ENCODE peak calls at places on chromosomes 13 and 19, in five cellular contexts. One of them, this sample, is unnamed. For H3K4me1 and H3K9me3, the result is how much of the 10 kb centered on the place peaks cover.

GRCh38 chr13:83215627-83216026 is 666.6 kb downstream of the SLITRK1 start:
- DNase-seq in uterus: no peak
- DNase-seq in psoas muscle: no peak
- DNase-seq in CD8-positive, alpha-beta memory T cell: no peak
- DNase-seq in CD8-positive, alpha-beta T cell: no peak
- DNase-seq in this sample: no peak

GRCh38 chr13:45749026-45749759 is 47.1 kb downstream of the CBY2 start:
- DNase-seq in psoas muscle: no peak
- DNase-seq in CD8-positive, alpha-beta memory T cell: no peak
- DNase-seq in uterus: no peak
- DNase-seq in CD8-positive, alpha-beta T cell: no peak
- DNase-seq in this sample: no peak

GRCh38 chr13:27020415-27020814 is 151.2 kb downstream of the USP12 start:
- DNase-seq in uterus: no peak
- DNase-seq in psoas muscle: no peak
- DNase-seq in CD8-positive, alpha-beta memory T cell: no peak
- DNase-seq in CD8-positive, alpha-beta T cell: no peak
- DNase-seq in this sample: no peak

GRCh38 chr19:33828266-33829075 is 31.8 kb downstream of the KCTD15 start:
- DNase-seq in uterus: no peak
- DNase-seq in psoas muscle: no peak
- DNase-seq in CD8-positive, alpha-beta T cell: no peak
- DNase-seq in CD8-positive, alpha-beta memory T cell: no peak
- DNase-seq in this sample: no peak

GRCh38 chr13:97307096-97307495 is 85.0 kb downstream of the MBNL2 start:
- DNase-seq in CD8-positive, alpha-beta T cell: no peak
- DNase-seq in CD8-positive, alpha-beta memory T cell: no peak
- DNase-seq in uterus: no peak
- DNase-seq in psoas muscle: no peak
- DNase-seq in this sample: no peak

GRCh38 chr13:36130168-36130541 is 1.0 kb downstream of the DCLK1 start:
- DNase-seq in CD8-positive, alpha-beta T cell: no peak
- DNase-seq in psoas muscle: no peak
- DNase-seq in CD8-positive, alpha-beta memory T cell: no peak
- DNase-seq in uterus: no peak
- DNase-seq in this sample: no peak

GRCh38 chr19:57888107-57888493 is 737 bp downstream of the ZNF814 start:
- DNase-seq in uterus: no peak
- DNase-seq in CD8-positive, alpha-beta memory T cell: no peak
- DNase-seq in psoas muscle: no peak
- DNase-seq in CD8-positive, alpha-beta T cell: no peak
- DNase-seq in this sample: no peak

GRCh38 chr19:1567116-1567847 is 843 bp downstream of the MEX3D start:
- DNase-seq in psoas muscle: no peak
- DNase-seq in uterus: no peak
- DNase-seq in CD8-positive, alpha-beta memory T cell: no peak
- DNase-seq in CD8-positive, alpha-beta T cell: no peak
- DNase-seq in this sample: no peak

GRCh38 chr19:30492581-30492980 is 120.4 kb downstream of the ZNF536 start:
- DNase-seq in uterus: no peak
- DNase-seq in psoas muscle: no peak
- DNase-seq in CD8-positive, alpha-beta memory T cell: no peak
- DNase-seq in CD8-positive, alpha-beta T cell: no peak
- DNase-seq in this sample: no peak

GRCh38 chr19:50414850-50415660 is 3.7 kb upstream of the SPIB start:
- DNase-seq in CD8-positive, alpha-beta T cell: peak
- DNase-seq in uterus: peak
- DNase-seq in CD8-positive, alpha-beta memory T cell: peak
- DNase-seq in psoas muscle: peak
- DNase-seq in this sample: peak

GRCh38 chr13:34546841-34547240 is 395.2 kb upstream of the NBEA start:
- DNase-seq in CD8-positive, alpha-beta memory T cell: no peak
- DNase-seq in uterus: no peak
- DNase-seq in CD8-positive, alpha-beta T cell: no peak
- DNase-seq in psoas muscle: no peak
- DNase-seq in this sample: no peak

GRCh38 chr19:36547001-36547732 is 19.1 kb upstream of the ZNF260 start:
- DNase-seq in uterus: no peak
- DNase-seq in CD8-positive, alpha-beta memory T cell: no peak
- DNase-seq in CD8-positive, alpha-beta T cell: no peak
- DNase-seq in psoas muscle: no peak
- DNase-seq in this sample: no peak

GRCh38 chr13:42422681-42423080 is 150.7 kb downstream of the AKAP11 start:
- DNase-seq in CD8-positive, alpha-beta T cell: no peak
- DNase-seq in CD8-positive, alpha-beta memory T cell: no peak
- DNase-seq in psoas muscle: no peak
- DNase-seq in uterus: no peak
- DNase-seq in this sample: no peak

GRCh38 chr13:51583875-51584730 is at the start of gene WDFY2:
- DNase-seq in CD8-positive, alpha-beta T cell: peak
- DNase-seq in uterus: peak
- DNase-seq in CD8-positive, alpha-beta memory T cell: peak
- DNase-seq in psoas muscle: peak
- DNase-seq in this sample: peak

GRCh38 chr13:51587372-51587771 is 3.1 kb downstream of the WDFY2 start:
- DNase-seq in psoas muscle: no peak
- DNase-seq in CD8-positive, alpha-beta memory T cell: no peak
- DNase-seq in uterus: no peak
- DNase-seq in CD8-positive, alpha-beta T cell: no peak
- DNase-seq in this sample: no peak

GRCh38 chr13:51584731-51585191 is 499 bp downstream of the WDFY2 start:
- DNase-seq in psoas muscle: peak
- DNase-seq in CD8-positive, alpha-beta memory T cell: peak
- DNase-seq in CD8-positive, alpha-beta T cell: peak
- DNase-seq in uterus: peak
- DNase-seq in this sample: peak

GRCh38 chr13:51585234-51585672 is 991 bp downstream of the WDFY2 start:
- DNase-seq in CD8-positive, alpha-beta T cell: no peak
- DNase-seq in uterus: no peak
- DNase-seq in CD8-positive, alpha-beta memory T cell: no peak
- DNase-seq in psoas muscle: no peak
- DNase-seq in this sample: peak

DNA sequence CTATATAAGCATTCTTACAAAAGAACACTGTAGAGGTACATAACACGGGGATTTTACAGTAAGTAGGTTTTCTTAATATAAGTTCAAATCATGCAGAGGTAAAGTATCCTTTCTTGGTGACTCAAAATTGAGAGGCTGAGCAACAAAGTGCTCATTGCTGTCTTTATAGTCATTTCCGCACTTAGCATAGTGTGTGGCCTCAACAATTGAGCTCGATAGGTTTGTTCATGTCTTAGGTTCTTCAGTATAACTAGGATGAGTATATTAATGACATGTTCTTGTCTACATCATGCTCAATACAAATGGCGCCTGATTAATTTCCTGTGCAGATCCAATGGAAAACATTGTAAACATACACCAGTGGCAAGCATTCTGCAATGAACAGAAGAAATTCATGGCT is 1.4 kb downstream of the WDFY2 start:
- DNase-seq in uterus: no peak
- DNase-seq in psoas muscle: no peak
- DNase-seq in CD8-positive, alpha-beta T cell: no peak
- DNase-seq in CD8-positive, alpha-beta memory T cell: no peak
- DNase-seq in this sample: peak
- H3K4me1 ChIP-seq in uterus: under half
- H3K4me1 ChIP-seq in psoas muscle: under half
- H3K4me1 ChIP-seq in CD8-positive, alpha-beta T cell: under half
- H3K4me1 ChIP-seq in CD8-positive, alpha-beta memory T cell: under half
- H3K4me1 ChIP-seq in this sample: under half

DNA sequence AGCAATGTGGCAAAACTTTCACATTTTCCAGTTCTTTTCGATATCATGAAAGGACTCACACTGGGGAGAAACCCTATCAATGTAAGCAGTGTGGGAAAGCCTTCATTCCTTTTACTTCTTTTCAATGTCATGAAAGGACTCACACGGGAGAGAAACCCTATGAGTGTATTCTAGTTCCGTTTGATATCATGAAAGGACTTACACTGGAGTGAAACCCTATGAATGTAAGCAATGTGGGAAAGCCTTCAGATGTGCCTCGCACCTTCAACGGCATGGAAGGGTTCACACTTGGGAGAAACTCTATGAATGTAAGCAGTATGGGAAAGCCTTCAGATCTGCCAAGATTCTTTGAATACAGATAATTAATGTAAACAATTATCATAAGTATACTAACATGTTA is 14.5 kb upstream of the ZNF763 start:
- DNase-seq in CD8-positive, alpha-beta T cell: no peak
- DNase-seq in uterus: no peak
- DNase-seq in CD8-positive, alpha-beta memory T cell: no peak
- DNase-seq in psoas muscle: no peak
- DNase-seq in this sample: no peak
- H3K9me3 ChIP-seq in CD8-positive, alpha-beta T cell: under half
- H3K9me3 ChIP-seq in uterus: under half
- H3K9me3 ChIP-seq in CD8-positive, alpha-beta memory T cell: half or more
- H3K9me3 ChIP-seq in psoas muscle: half or more
- H3K9me3 ChIP-seq in this sample: half or more

GRCh38 chr13:44051923-44052322 is 172.2 kb downstream of the LACC1 start:
- DNase-seq in uterus: no peak
- DNase-seq in CD8-positive, alpha-beta T cell: no peak
- DNase-seq in psoas muscle: no peak
- DNase-seq in CD8-positive, alpha-beta memory T cell: no peak
- DNase-seq in this sample: no peak

GRCh38 chr13:44049546-44049945 is 169.8 kb downstream of the LACC1 start:
- DNase-seq in CD8-positive, alpha-beta T cell: no peak
- DNase-seq in uterus: no peak
- DNase-seq in psoas muscle: no peak
- DNase-seq in CD8-positive, alpha-beta memory T cell: no peak
- DNase-seq in this sample: no peak

GRCh38 chr13:44052843-44053607 is 173.3 kb downstream of the LACC1 start:
- DNase-seq in CD8-positive, alpha-beta memory T cell: no peak
- DNase-seq in uterus: peak
- DNase-seq in CD8-positive, alpha-beta T cell: no peak
- DNase-seq in psoas muscle: no peak
- DNase-seq in this sample: no peak

GRCh38 chr13:44050450-44051063 is 170.9 kb downstream of the LACC1 start:
- DNase-seq in psoas muscle: no peak
- DNase-seq in CD8-positive, alpha-beta T cell: no peak
- DNase-seq in uterus: no peak
- DNase-seq in CD8-positive, alpha-beta memory T cell: no peak
- DNase-seq in this sample: no peak

GRCh38 chr13:44051405-44051804 is 171.7 kb downstream of the LACC1 start:
- DNase-seq in CD8-positive, alpha-beta memory T cell: no peak
- DNase-seq in CD8-positive, alpha-beta T cell: no peak
- DNase-seq in psoas muscle: no peak
- DNase-seq in uterus: no peak
- DNase-seq in this sample: no peak
- H3K4me1 ChIP-seq in CD8-positive, alpha-beta memory T cell: under half
- H3K4me1 ChIP-seq in CD8-positive, alpha-beta T cell: under half
- H3K4me1 ChIP-seq in psoas muscle: under half
- H3K4me1 ChIP-seq in uterus: under half
- H3K4me1 ChIP-seq in this sample: under half

GRCh38 chr19:52956917-52957316 is 5.8 kb downstream of the ZNF816 start:
- DNase-seq in uterus: no peak
- DNase-seq in psoas muscle: no peak
- DNase-seq in CD8-positive, alpha-beta T cell: no peak
- DNase-seq in CD8-positive, alpha-beta memory T cell: no peak
- DNase-seq in this sample: no peak
- H3K9me3 ChIP-seq in uterus: under half
- H3K9me3 ChIP-seq in psoas muscle: under half
- H3K9me3 ChIP-seq in CD8-positive, alpha-beta T cell: half or more
- H3K9me3 ChIP-seq in CD8-positive, alpha-beta memory T cell: half or more
- H3K9me3 ChIP-seq in this sample: half or more